ENCODE peak calls at places on chromosomes 7 and 10, in nine cellular contexts. L is stromal cell of bone marrow; D is NCI-H774; M is choroid plexus epithelial cell; R is stimulated activated naive CD4-positive, alpha-beta T cell; W is DMS153; A is HT1080; Z is activated T-cell treated with anti-CD3 and anti-CD28 coated beads for 1 hour; I is activated CD4-positive, alpha-beta T cell treated with anti-CD3 and anti-CD28 coated beads for 24 hours. O is an unnamed sample.
A peak's percentile ranks its signal among the peaks of the same experiment; 100 is the strongest.

GRCh38 chr10:51706225-51706624 is 6.8 kb upstream of the CSTF2T start:
- DNase-seq in A (no peak), L (peak; percentile 81), R (no peak), M (peak; percentile 38), D (no peak), I (no peak), W (no peak), Z (no peak), O (peak; percentile 87)

GRCh38 chr10:29946953-29947700 is 112.3 kb downstream of the JCAD start:
- DNase-seq in D (no peak), W (no peak), Z (no peak), I (no peak), R (no peak), M (peak; percentile 89), A (peak; percentile 88), L (peak; percentile 87), O (peak; percentile 74)

GRCh38 chr10:15168296-15168780 is at the start of gene NMT2:
- DNase-seq in I (no peak), R (no peak), D (peak; percentile 88), Z (no peak), L (peak; percentile 70), W (peak; percentile 50), A (peak; percentile 73), M (no peak), O (no peak)

GRCh38 chr10:126421745-126422144 is 33.5 kb upstream of the ADAM12 start:
- DNase-seq in R (no peak), M (peak; percentile 98), I (no peak), L (peak; percentile 99), A (peak; percentile 99), D (no peak), W (no peak), Z (no peak), O (peak; percentile 98)

GRCh38 chr10:24255907-24256306 is 47.0 kb downstream of the KIAA1217 start:
- DNase-seq in A (peak; percentile 9), Z (no peak), W (no peak), R (no peak), I (no peak), D (no peak), L (no peak), M (peak; percentile 25), O (no peak)

GRCh38 chr10:116168329-116168728 is 104.7 kb downstream of the GFRA1 start:
- DNase-seq in L (no peak), I (no peak), W (no peak), A (no peak), M (no peak), D (no peak), R (no peak), Z (no peak), O (no peak)

GRCh38 chr7:81684513-81685262 is 85.2 kb downstream of the HGF start:
- DNase-seq in Z (no peak), A (peak; percentile 99), R (no peak), W (peak; percentile 94), L (peak; percentile 100), D (peak; percentile 57), I (no peak), M (peak; percentile 100), O (peak; percentile 100)

GRCh38 chr7:24656608-24657007 is 83.4 kb downstream of the PALS2 start:
- DNase-seq in I (no peak), R (no peak), W (no peak), M (no peak), A (no peak), Z (no peak), L (no peak), D (no peak), O (no peak)

GRCh38 chr10:107430446-107430845 is 265.9 kb upstream of the SORCS1 start:
- DNase-seq in M (no peak), A (no peak), D (no peak), I (no peak), L (no peak), Z (no peak), R (no peak), W (no peak), O (no peak)

GRCh38 chr10:84543077-84543476 is 214.7 kb downstream of the CCSER2 start:
- DNase-seq in L (no peak), D (no peak), M (no peak), A (no peak), R (no peak), W (peak; percentile 37), Z (no peak), I (no peak), O (no peak)

GRCh38 chr7:132650498-132650897 is 74.2 kb upstream of the PLXNA4 start:
- DNase-seq in W (no peak), R (no peak), L (no peak), D (no peak), Z (no peak), I (no peak), M (peak; percentile 73), A (peak; percentile 88), O (peak; percentile 48)

GRCh38 chr10:22252286-22252800 is 34.5 kb upstream of the EBLN1 start:
- DNase-seq in M (peak; percentile 54), W (no peak), Z (no peak), L (no peak), I (peak; percentile 52), R (peak; percentile 83), D (peak; percentile 44), A (no peak), O (no peak)

GRCh38 chr7:27139335-27140107 is 4.0 kb downstream of the HOXA5 start:
- DNase-seq in R (no peak), L (no peak), M (no peak), W (no peak), A (no peak), Z (no peak), I (no peak), D (no peak), O (no peak)

GRCh38 chr7:143003393-143004051 is 23.4 kb downstream of the OR9A2 start:
- DNase-seq in R (peak; percentile 77), I (no peak), W (no peak), D (peak; percentile 13), A (peak; percentile 47), L (no peak), M (peak; percentile 70), Z (no peak), O (peak; percentile 10)

GRCh38 chr7:130298079-130298478 is 5.1 kb downstream of the CPA4 start:
- DNase-seq in D (no peak), W (no peak), A (no peak), R (no peak), L (no peak), M (no peak), Z (no peak), I (no peak), O (no peak)

GRCh38 chr7:100629117-100629711 is 12.1 kb downstream of the TFR2 start:
- DNase-seq in I (no peak), L (no peak), A (peak; percentile 18), M (peak; percentile 34), W (no peak), D (no peak), Z (no peak), R (no peak), O (no peak)

GRCh38 chr10:123514996-123515395 is 151.2 kb upstream of the GPR26 start:
- DNase-seq in R (no peak), I (no peak), D (no peak), Z (no peak), W (no peak), L (no peak), M (no peak), A (no peak), O (no peak)

GRCh38 chr7:98496618-98497017 is 95.7 kb upstream of the BAIAP2L1 start:
- DNase-seq in W (no peak), R (no peak), L (no peak), I (no peak), A (no peak), D (no peak), Z (no peak), M (no peak), O (no peak)

GRCh38 chr10:66778351-66778750 is 147.5 kb upstream of the LRRTM3 start:
- DNase-seq in M (no peak), A (no peak), Z (no peak), R (no peak), D (no peak), W (no peak), I (no peak), L (no peak), O (no peak)

GRCh38 chr7:141550694-141551079 is 523 bp upstream of the AGK start:
- DNase-seq in W (no peak), L (no peak), M (no peak), I (no peak), D (no peak), A (no peak), Z (no peak), R (no peak), O (no peak)

GRCh38 chr7:148589640-148590039 is 926 bp upstream of the C7orf33 start:
- DNase-seq in Z (no peak), R (no peak), D (no peak), I (no peak), A (no peak), M (no peak), L (no peak), W (no peak), O (no peak)

GRCh38 chr10:79298403-79299244 is 48.6 kb upstream of the PPIF start:
- DNase-seq in Z (no peak), W (no peak), I (peak; percentile 53), D (no peak), R (no peak), L (peak; percentile 92), A (peak; percentile 99), M (peak; percentile 97), O (peak; percentile 89)

GRCh38 chr10:77865585-77866324 is 60.8 kb downstream of the DLG5 start:
- DNase-seq in Z (no peak), L (no peak), R (no peak), D (no peak), I (no peak), M (no peak), A (no peak), W (peak; percentile 48), O (no peak)

GRCh38 chr10:74684462-74684861 is 141.9 kb upstream of the KAT6B start:
- DNase-seq in D (no peak), L (no peak), I (no peak), W (no peak), M (no peak), Z (no peak), R (no peak), A (no peak), O (no peak)

GRCh38 chr7:130277763-130278643 is 11.3 kb downstream of the CPA2 start:
- DNase-seq in I (no peak), L (peak; percentile 55), M (peak; percentile 84), D (no peak), W (no peak), A (no peak), Z (no peak), R (no peak), O (no peak)

GRCh38 chr10:73644015-73644743 is 2.9 kb upstream of the MYOZ1 start:
- DNase-seq in D (peak; percentile 43), Z (peak; percentile 30), A (peak; percentile 63), M (peak; percentile 82), W (peak; percentile 19), L (peak; percentile 51), R (peak; percentile 68), I (no peak), O (peak; percentile 33)

GRCh38 chr10:69222157-69223027 is 2.3 kb downstream of the HKDC1 start:
- DNase-seq in M (peak; percentile 86), R (peak; percentile 37), W (peak; percentile 4), Z (peak; percentile 36), D (peak; percentile 5), I (peak; percentile 50), L (no peak), A (peak; percentile 90), O (no peak)

GRCh38 chr7:94364816-94365215 is 29.9 kb upstream of the COL1A2 start:
- DNase-seq in M (no peak), I (no peak), A (no peak), W (no peak), D (no peak), L (no peak), Z (no peak), R (no peak), O (no peak)

O was measured in AG09309.